ENCODE peak calls at places on chromosomes 16 and 17, in four cellular contexts. M is lung, X is stomach, R is thyroid gland. J is an unnamed sample. For H3K4me1, the result is how much of the 10 kb centered on the place peaks cover.

GRCh38 chr16:68379472-68380347 is 68.6 kb downstream of the SMPD3 start:
- DNase-seq in M (no peak), X (no peak), R (peak), J (no peak)

GRCh38 chr17:45260204-45260783 is 1.6 kb downstream of the SPATA32 start:
- DNase-seq in M (no peak), X (no peak), R (no peak), J (no peak)

GRCh38 chr17:69853533-69854262 is 221.3 kb upstream of the KCNJ16 start:
- DNase-seq in M (no peak), X (no peak), R (no peak), J (no peak)

GRCh38 chr17:34370997-34371395 is 8.0 kb upstream of the CCL1 start:
- DNase-seq in M (no peak), X (no peak), R (no peak), J (no peak)

GRCh38 chr17:1109606-1110523 is 69.9 kb downstream of the ABR start:
- DNase-seq in M (no peak), X (peak), R (peak), J (peak)

GRCh38 chr17:54180919-54181318 is 358.2 kb downstream of the KIF2B start:
- DNase-seq in M (no peak), X (no peak), R (no peak), J (no peak)

GRCh38 chr17:45936610-45937009 is 42.3 kb downstream of the MAPT start:
- DNase-seq in M (no peak), X (no peak), R (no peak), J (no peak)

GRCh38 chr17:57380055-57380356 is 123.7 kb downstream of the MSI2 start:
- DNase-seq in M (no peak), X (no peak), R (no peak), J (no peak)

GRCh38 chr17:75817571-75817970 is 26.6 kb downstream of the UNC13D start:
- DNase-seq in M (no peak), X (no peak), R (no peak), J (no peak)

GRCh38 chr16:10668322-10669045 is 26.2 kb downstream of the TEKT5 start:
- DNase-seq in M (no peak), X (peak), R (peak), J (no peak)

GRCh38 chr16:4053663-4054479 is 62.4 kb downstream of the ADCY9 start:
- DNase-seq in M (peak), X (peak), R (no peak), J (peak)

GRCh38 chr17:11612956-11613355 is 14.7 kb downstream of the DNAH9 start:
- DNase-seq in M (no peak), X (no peak), R (no peak), J (no peak)

GRCh38 chr17:81910840-81911276 is 341 bp downstream of the PCYT2 start:
- DNase-seq in M (no peak), X (peak), R (no peak), J (no peak)

GRCh38 chr17:32314636-32315035 is 27.3 kb downstream of the C17orf75 start:
- DNase-seq in M (no peak), X (no peak), R (no peak), J (no peak)

GRCh38 chr16:19389246-19389645 is 28.4 kb upstream of the TMC5 start:
- DNase-seq in M (peak), X (peak), R (peak), J (peak)

DNA sequence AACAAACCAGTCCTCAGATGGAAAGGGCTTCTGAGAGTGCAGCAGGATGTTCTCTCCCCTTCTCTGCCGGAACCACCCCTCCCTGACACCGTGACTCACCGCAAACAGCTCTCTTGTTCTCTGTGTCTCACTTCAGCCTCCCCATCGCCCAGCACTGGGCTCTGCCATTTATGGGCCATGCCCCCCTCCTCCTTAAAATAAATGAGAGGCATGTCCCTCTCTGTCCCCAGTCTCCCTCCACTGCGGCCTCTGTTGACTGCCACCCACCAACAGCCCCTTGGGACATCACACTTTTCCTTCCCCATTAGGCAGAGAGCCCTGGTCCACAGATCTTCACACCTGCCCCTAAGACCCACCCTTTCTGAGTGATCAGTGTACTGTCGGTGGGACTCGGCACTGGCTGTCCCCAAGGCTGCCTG is 6.3 kb downstream of the CCDC102A start:
- DNase-seq in M (no peak), X (no peak), R (no peak), J (peak)
- H3K4me1 ChIP-seq in M (under half), X (under half), R (under half), J (under half)

GRCh38 chr17:66965801-66966528 is 1.5 kb downstream of the CACNG4 start:
- DNase-seq in M (no peak), X (no peak), R (no peak), J (peak)
- H3K4me1 ChIP-seq in M (under half), X (under half), R (under half), J (under half)

DNA sequence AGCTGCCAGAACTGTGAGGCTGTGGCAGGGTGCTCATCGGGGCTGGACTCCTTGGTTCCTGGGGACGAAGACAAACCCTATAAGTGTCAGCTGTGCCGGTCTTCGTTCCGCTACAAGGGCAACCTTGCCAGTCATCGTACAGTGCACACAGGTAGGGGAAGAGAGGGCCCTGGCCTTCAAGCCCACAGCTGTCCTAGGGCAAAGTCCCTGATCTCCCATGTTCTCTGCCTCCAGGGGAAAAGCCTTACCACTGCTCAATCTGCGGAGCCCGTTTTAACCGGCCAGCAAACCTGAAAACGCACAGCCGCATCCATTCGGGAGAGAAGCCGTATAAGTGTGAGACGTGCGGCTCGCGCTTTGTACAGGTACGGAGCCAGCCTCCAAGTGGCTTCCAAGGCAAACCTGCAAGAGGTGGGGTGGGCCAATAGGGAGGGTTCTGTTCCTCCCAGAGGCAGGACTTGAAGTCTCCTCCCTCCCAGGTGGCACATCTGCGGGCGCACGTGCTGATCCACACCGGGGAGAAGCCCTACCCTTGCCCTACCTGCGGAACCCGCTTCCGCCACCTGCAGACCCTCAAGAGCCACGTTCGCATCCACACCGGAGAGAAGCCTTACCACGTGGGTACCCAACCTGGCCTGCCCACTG is 3.7 kb downstream of the BCL6B start:
- DNase-seq in M (no peak), X (no peak), R (no peak), J (no peak)
- H3K4me1 ChIP-seq in M (under half), X (under half), R (under half), J (under half)

DNA sequence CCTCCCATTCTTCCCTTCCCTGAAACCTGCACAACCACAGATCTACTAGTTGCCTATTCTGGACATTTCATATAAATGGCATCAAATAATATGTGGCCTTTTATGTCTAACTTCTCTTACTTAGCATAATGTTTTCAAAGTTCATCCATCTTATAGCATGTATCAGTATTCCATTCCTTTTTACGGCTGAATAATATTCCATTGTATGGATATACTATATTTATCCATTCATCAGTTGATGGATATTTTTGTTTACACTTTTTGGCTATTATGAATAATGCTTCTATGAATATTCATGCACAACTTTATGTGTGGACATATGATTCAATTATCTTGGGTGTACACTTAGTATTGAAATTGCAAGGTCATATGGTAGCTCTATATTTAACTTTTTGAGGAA is 12.8 kb upstream of the CHD3 start:
- DNase-seq in M (no peak), X (no peak), R (no peak), J (no peak)
- H3K4me1 ChIP-seq in M (under half), X (under half), R (under half), J (under half)

GRCh38 chr16:27408602-27409031 is 6.6 kb downstream of the IL21R start:
- DNase-seq in M (no peak), X (no peak), R (no peak), J (no peak)

GRCh38 chr16:27408012-27408601 is 6.1 kb downstream of the IL21R start:
- DNase-seq in M (no peak), X (no peak), R (no peak), J (no peak)

GRCh38 chr16:27406729-27407128 is 4.8 kb downstream of the IL21R start:
- DNase-seq in M (no peak), X (no peak), R (no peak), J (no peak)

GRCh38 chr16:27405546-27406451 is 3.8 kb downstream of the IL21R start:
- DNase-seq in M (no peak), X (no peak), R (no peak), J (no peak)

GRCh38 chr16:27407158-27407557 is 5.2 kb downstream of the IL21R start:
- DNase-seq in M (no peak), X (no peak), R (no peak), J (no peak)
- H3K4me1 ChIP-seq in M (under half), X (under half), R (under half), J (under half)

GRCh38 chr17:64129765-64130558 is at the start of gene ERN1:
- DNase-seq in M (peak), X (peak), R (peak), J (peak)
- H3K4me1 ChIP-seq in M (under half), X (under half), R (under half), J (under half)